ENCODE peak calls at places on chromosome 18, in seven cellular contexts. N is GM10248; H is stimulated activated CD8-positive, alpha-beta memory T cell treated with anti-CD3 and anti-CD28 coated beads, Interleukin-4, amount 100 ng/mL, for 1 hour; S is endothelial cell; O is NCI-H2081 treated with DMSO at 0.1 percent for 48 hours; B is colonic mucosa; L is NCI-H2029. A is an unnamed sample.

GRCh38 chr18:70334728-70335329 is 46.0 kb downstream of the SOCS6 start:
- DNase-seq in N (no peak), H (no peak), S (no peak), O (no peak), B (no peak), L (no peak), A (no peak)

GRCh38 chr18:1252534-1252933 is 347.9 kb downstream of the ADCYAP1 start:
- DNase-seq in N (no peak), H (no peak), S (no peak), O (no peak), B (no peak), L (no peak), A (no peak)

GRCh38 chr18:23283933-23284430 is 148.7 kb downstream of the CABLES1 start:
- DNase-seq in N (no peak), H (no peak), S (no peak), O (no peak), B (no peak), L (no peak), A (peak)

GRCh38 chr18:59685501-59685900 is 11.7 kb downstream of the CCBE1 start:
- DNase-seq in N (no peak), H (no peak), S (no peak), O (no peak), B (no peak), L (no peak), A (no peak)

GRCh38 chr18:52288403-52289004 is 51.5 kb upstream of the DCC start:
- DNase-seq in N (peak), H (no peak), S (peak), O (peak), B (peak), L (no peak), A (no peak)

GRCh38 chr18:55012041-55012440 is 52.8 kb upstream of the CCDC68 start:
- DNase-seq in N (no peak), H (no peak), S (no peak), O (no peak), B (no peak), L (no peak), A (no peak)

GRCh38 chr18:36158261-36158867 is 28.7 kb downstream of the ELP2 start:
- DNase-seq in N (no peak), H (no peak), S (no peak), O (no peak), B (no peak), L (no peak), A (no peak)

GRCh38 chr18:8162797-8163196 is 446.4 kb upstream of the RAB12 start:
- DNase-seq in N (no peak), H (no peak), S (no peak), O (peak), B (no peak), L (peak), A (no peak)

GRCh38 chr18:47149457-47150028 is 757 bp downstream of the HDHD2 start:
- DNase-seq in N (no peak), H (no peak), S (peak), O (no peak), B (peak), L (no peak), A (peak)

GRCh38 chr18:12288406-12288762 is 19.7 kb upstream of the TUBB6 start:
- DNase-seq in N (no peak), H (no peak), S (no peak), O (no peak), B (no peak), L (no peak), A (no peak)

GRCh38 chr18:58609536-58609993 is 19.3 kb downstream of the ALPK2 start:
- DNase-seq in N (peak), H (no peak), S (no peak), O (no peak), B (no peak), L (no peak), A (no peak)

GRCh38 chr18:73164430-73164829 is 296.6 kb upstream of the NETO1 start:
- DNase-seq in N (no peak), H (no peak), S (no peak), O (no peak), B (no peak), L (no peak), A (no peak)

GRCh38 chr18:46320297-46320696 is 216.1 kb downstream of the HAUS1 start:
- DNase-seq in N (no peak), H (no peak), S (no peak), O (no peak), B (no peak), L (no peak), A (no peak)

GRCh38 chr18:36867056-36867455 is 38.1 kb downstream of the KIAA1328 start:
- DNase-seq in N (no peak), H (no peak), S (no peak), O (no peak), B (no peak), L (no peak), A (peak)

GRCh38 chr18:2180586-2180985 is 390.7 kb downstream of the METTL4 start:
- DNase-seq in N (no peak), H (no peak), S (no peak), O (no peak), B (no peak), L (no peak), A (no peak)

GRCh38 chr18:9135912-9136314 is 668 bp upstream of the ANKRD12 start:
- DNase-seq in N (no peak), H (no peak), S (peak), O (peak), B (peak), L (peak), A (no peak)

GRCh38 chr18:36732264-36732663 is 96.5 kb downstream of the TPGS2 start:
- DNase-seq in N (no peak), H (no peak), S (no peak), O (no peak), B (no peak), L (no peak), A (no peak)

GRCh38 chr18:3367491-3368091 is 82.4 kb upstream of the TGIF1 start:
- DNase-seq in N (no peak), H (no peak), S (no peak), O (no peak), B (no peak), L (no peak), A (no peak)

GRCh38 chr18:62717059-62717849 is 1.9 kb downstream of the PHLPP1 start:
- DNase-seq in N (no peak), H (no peak), S (peak), O (no peak), B (peak), L (peak), A (no peak)

GRCh38 chr18:9743200-9744016 is 35.3 kb downstream of the RAB31 start:
- DNase-seq in N (no peak), H (no peak), S (no peak), O (no peak), B (no peak), L (no peak), A (peak)

GRCh38 chr18:57648414-57648813 is 26.8 kb upstream of the NARS1 start:
- DNase-seq in N (no peak), H (no peak), S (no peak), O (no peak), B (no peak), L (no peak), A (no peak)

GRCh38 chr18:9757851-9758587 is 49.9 kb downstream of the RAB31 start:
- DNase-seq in N (no peak), H (no peak), S (no peak), O (no peak), B (no peak), L (no peak), A (no peak)

GRCh38 chr18:34075963-34076860 is 148.5 kb downstream of the NOL4 start:
- DNase-seq in N (no peak), H (no peak), S (no peak), O (no peak), B (no peak), L (no peak), A (no peak)

GRCh38 chr18:46097853-46098615 is at the start of gene ATP5F1A:
- DNase-seq in N (peak), H (peak), S (peak), O (no peak), B (peak), L (peak), A (peak)

A was measured in COLO829.